ENCODE peak calls at places on chromosomes 4 and X, in ten cellular contexts. H is stimulated activated CD4-positive, alpha-beta T cell treated with anti-CD3 and anti-CD28 coated beads, TNF-alpha, amount 100 ng/mL, for 48 hours; U is uterus; B is activated naive CD4-positive, alpha-beta T cell treated with anti-CD3 and anti-CD28 coated beads, Interleukin-2, amount 10 ng/mL, durations not matched to agents 7 days and 5 days; E is activated CD8-positive, alpha-beta memory T cell treated with anti-CD3 and anti-CD28 coated beads, Interleukin-2, amount 50 U/mL, for 48 hours; C is colonic mucosa; F is HTR-8/SVneo; I is M059J; N is NAMALWA; G is activated naive CD8-positive, alpha-beta T cell treated with anti-CD3 and anti-CD28 coated beads, Interleukin-2, amount 50 U/mL, for 24 hours. S is an unnamed sample.
A peak's percentile ranks its signal among the peaks of the same experiment; 100 is the strongest.

GRCh38 chrX:117610049-117610448 is 506.6 kb downstream of the KLHL13 start:
- DNase-seq in H (no peak), U (no peak), B (no peak), E (no peak), C (no peak), F (no peak), I (no peak), N (no peak), G (no peak), S (no peak)

GRCh38 chr4:76177709-76178108 is 29.5 kb upstream of the NUP54 start:
- DNase-seq in H (no peak), U (no peak), B (no peak), E (no peak), C (no peak), F (no peak), I (no peak), N (no peak), G (no peak), S (no peak)

GRCh38 chr4:107253579-107254068 is 217.5 kb upstream of the DKK2 start:
- DNase-seq in H (no peak), U (no peak), B (no peak), E (no peak), C (no peak), F (no peak), I (no peak), N (no peak), G (no peak), S (no peak)

GRCh38 chrX:154980330-154981115 is 42.0 kb downstream of the F8 start:
- DNase-seq in H (peak; percentile 45), U (peak; percentile 73), B (peak; percentile 84), E (peak; percentile 78), C (peak; percentile 84), F (peak; percentile 32), I (peak; percentile 80), N (peak; percentile 84), G (peak; percentile 72), S (peak; percentile 82)

GRCh38 chrX:44651347-44651746 is 108.7 kb upstream of the FUNDC1 start:
- DNase-seq in H (no peak), U (no peak), B (no peak), E (no peak), C (no peak), F (no peak), I (peak; percentile 33), N (no peak), G (no peak), S (no peak)

GRCh38 chr4:27000820-27001219 is 140.2 kb downstream of the STIM2 start:
- DNase-seq in H (no peak), U (no peak), B (no peak), E (no peak), C (no peak), F (no peak), I (no peak), N (peak; percentile 69), G (no peak), S (no peak)

GRCh38 chrX:153582896-153583295 is 16.0 kb downstream of the CCNQ start:
- DNase-seq in H (peak; percentile 36), U (no peak), B (peak; percentile 76), E (peak; percentile 69), C (no peak), F (no peak), I (no peak), N (peak; percentile 76), G (peak; percentile 61), S (peak; percentile 80)

GRCh38 chr4:67713531-67714247 is 12.7 kb upstream of the UBA6 start:
- DNase-seq in H (no peak), U (no peak), B (no peak), E (no peak), C (no peak), F (no peak), I (peak; percentile 18), N (no peak), G (no peak), S (no peak)

GRCh38 chr4:17335371-17335770 is 176.5 kb downstream of the QDPR start:
- DNase-seq in H (no peak), U (no peak), B (no peak), E (no peak), C (no peak), F (no peak), I (no peak), N (no peak), G (no peak), S (no peak)

GRCh38 chr4:79948739-79949138 is 124.3 kb downstream of the ANTXR2 start:
- DNase-seq in H (no peak), U (no peak), B (no peak), E (no peak), C (no peak), F (no peak), I (no peak), N (no peak), G (no peak), S (no peak)

GRCh38 chrX:129984196-129984962 is 1.9 kb downstream of the BCORL1 start:
- DNase-seq in H (no peak), U (peak; percentile 37), B (peak; percentile 62), E (peak; percentile 59), C (peak; percentile 41), F (no peak), I (peak; percentile 24), N (peak; percentile 37), G (peak; percentile 26), S (no peak)

GRCh38 chr4:40553995-40554394 is 75.7 kb downstream of the RBM47 start:
- DNase-seq in H (no peak), U (no peak), B (no peak), E (no peak), C (no peak), F (no peak), I (no peak), N (no peak), G (no peak), S (peak; percentile 80)

GRCh38 chr4:147480502-147480890 is 401 bp upstream of the EDNRA start:
- DNase-seq in H (no peak), U (peak; percentile 35), B (no peak), E (no peak), C (no peak), F (no peak), I (no peak), N (no peak), G (no peak), S (no peak)

GRCh38 chr4:73988096-73988495 is at the start of gene PPBP:
- DNase-seq in H (no peak), U (no peak), B (no peak), E (no peak), C (no peak), F (no peak), I (no peak), N (no peak), G (no peak), S (no peak)